ENCODE peak calls at places on chromosome 3, in four cellular contexts. Q is H9, W is left lung, X is lower lobe of right lung. I is an unnamed sample. For H3K9me3, the result is how much of the 10 kb centered on the place peaks cover.

GRCh38 chr3:195270350-195271115 is 426 bp downstream of the XXYLT1 start:
- DNase-seq in X (no peak), W (peak), Q (peak), I (no peak)

GRCh38 chr3:48273594-48274211 is 32.8 kb downstream of the ZNF589 start:
- DNase-seq in Q (peak), X (no peak), W (no peak), I (peak)

GRCh38 chr3:53817809-53818208 is 28.4 kb downstream of the CHDH start:
- DNase-seq in X (no peak), W (no peak), Q (no peak), I (no peak)

GRCh38 chr3:57227930-57228733 is 603 bp downstream of the APPL1 start:
- DNase-seq in Q (peak), W (peak), X (peak), I (peak)

GRCh38 chr3:181176610-181177009 is 187.1 kb upstream of the DNAJC19 start:
- DNase-seq in X (peak), W (no peak), Q (peak), I (peak)

GRCh38 chr3:195757371-195757770 is 36.6 kb downstream of the MUC20 start:
- DNase-seq in X (no peak), W (no peak), Q (no peak), I (no peak)

GRCh38 chr3:198107840-198108734 is 148.1 kb downstream of the LMLN start:
- DNase-seq in Q (no peak), X (no peak), W (no peak), I (no peak)

GRCh38 chr3:185722920-185723319 is 101.9 kb downstream of the IGF2BP2 start:
- DNase-seq in X (no peak), W (no peak), Q (no peak), I (no peak)

GRCh38 chr3:88149146-88149515 is 628 bp upstream of the C3orf38 start:
- DNase-seq in W (no peak), Q (no peak), X (no peak), I (no peak)

GRCh38 chr3:71152892-71153265 is 430.6 kb downstream of the FOXP1 start:
- DNase-seq in X (no peak), Q (peak), W (no peak), I (no peak)

GRCh38 chr3:9226326-9226725 is 23.1 kb downstream of the SRGAP3 start:
- DNase-seq in W (no peak), X (no peak), Q (no peak), I (no peak)

DNA sequence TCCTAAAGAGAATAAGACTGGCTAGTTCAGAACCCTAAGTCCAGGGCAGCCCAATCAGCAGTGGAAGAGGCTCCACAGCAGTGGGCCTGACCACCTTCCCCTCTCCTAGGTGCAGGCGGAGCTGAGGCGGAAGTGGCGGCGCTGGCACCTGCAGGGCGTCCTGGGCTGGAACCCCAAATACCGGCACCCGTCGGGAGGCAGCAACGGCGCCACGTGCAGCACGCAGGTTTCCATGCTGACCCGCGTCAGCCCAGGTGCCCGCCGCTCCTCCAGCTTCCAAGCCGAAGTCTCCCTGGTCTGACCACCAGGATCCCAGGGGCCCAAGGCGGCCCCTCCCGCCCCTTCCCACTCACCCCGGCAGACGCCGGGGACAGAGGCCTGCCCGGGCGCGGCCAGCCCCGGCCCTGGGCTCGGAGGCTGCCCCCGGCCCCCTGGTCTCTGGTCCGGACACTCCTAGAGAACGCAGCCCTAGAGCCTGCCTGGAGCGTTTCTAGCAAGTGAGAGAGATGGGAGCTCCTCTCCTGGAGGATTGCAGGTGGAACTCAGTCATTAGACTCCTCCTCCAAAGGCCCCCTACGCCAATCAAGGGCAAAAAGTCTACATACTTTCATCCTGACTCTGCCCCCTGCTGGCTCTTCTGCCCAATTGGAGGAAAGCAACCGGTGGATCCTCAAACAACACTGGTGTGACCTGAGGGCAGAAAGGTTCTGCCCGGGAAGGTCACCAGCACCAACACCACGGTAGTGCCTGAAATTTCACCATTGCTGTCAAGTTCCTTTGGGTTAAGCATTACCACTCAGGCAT is 33.7 kb downstream of the VIPR1 start:
- DNase-seq in X (no peak), W (peak), Q (peak), I (peak)
- TF ChIP-seq CTCF in X (peak), W (peak), Q (peak), I (peak)

GRCh38 chr3:127247292-127247691 is 40.6 kb downstream of the PRR20G start:
- DNase-seq in X (no peak), Q (no peak), W (no peak), I (no peak)
- H3K9me3 ChIP-seq in X (under half), Q (under half), W (under half), I (under half)

DNA sequence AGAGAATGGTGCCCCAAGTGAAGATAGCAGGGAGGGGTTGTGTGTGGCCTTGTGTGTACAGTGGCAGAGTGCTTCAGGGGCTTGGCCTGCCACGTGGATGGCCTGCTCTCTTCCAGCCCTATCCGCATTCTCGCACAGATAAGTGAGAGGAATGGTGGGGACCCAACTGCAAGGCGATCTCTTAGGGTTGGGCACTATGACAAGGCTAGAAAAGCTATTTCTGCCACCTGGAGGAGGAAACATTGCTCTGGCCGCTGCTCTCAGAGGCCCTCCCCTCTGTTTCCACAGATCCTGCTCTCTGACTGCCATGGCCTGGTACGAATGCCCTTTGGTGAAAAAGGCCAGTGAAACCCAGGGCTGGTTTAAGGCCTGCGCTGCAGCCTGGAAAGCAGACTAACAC is 20.6 kb downstream of the EEFSEC start:
- DNase-seq in X (no peak), Q (peak), W (no peak), I (no peak)
- TF ChIP-seq CTCF in X (no peak), Q (peak), W (no peak), I (no peak)

DNA sequence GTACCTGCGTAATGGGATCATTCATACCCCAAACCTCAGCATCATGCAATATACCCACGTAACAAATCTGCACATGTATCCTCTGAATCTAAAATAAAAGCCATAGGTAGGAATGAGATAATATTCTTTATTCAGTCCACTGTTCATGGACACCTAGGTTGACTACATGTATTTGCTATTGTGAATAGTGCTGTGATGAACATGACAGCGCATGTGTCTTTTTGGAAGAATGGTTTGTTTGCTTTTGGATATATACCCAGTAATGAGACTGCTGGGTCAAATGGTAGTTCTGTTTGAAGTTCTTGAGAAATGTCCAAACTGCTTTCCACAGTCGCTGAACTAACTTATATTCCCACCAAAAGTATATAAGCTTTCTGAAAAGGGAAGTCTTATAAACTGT is 117.9 kb upstream of the FAM3D start:
- DNase-seq in W (no peak), X (no peak), Q (no peak), I (no peak)
- H3K9me3 ChIP-seq in W (under half), X (under half), Q (under half), I (under half)

GRCh38 chr3:126753191-126754160 is 49.4 kb downstream of the CHCHD6 start:
- DNase-seq in Q (no peak), W (peak), X (peak), I (no peak)
- TF ChIP-seq CTCF in Q (no peak), W (no peak), X (no peak), I (no peak)

I was measured in CD4-positive, alpha-beta T cell.